ENCODE peak calls at places on chromosome 17, in six cellular contexts. J is T-cell, O is pancreas, G is A549, D is lung, E is sciatic nerve. H is an unnamed sample.

GRCh38 chr17:50109207-50109606 is 14.1 kb downstream of the PDK2 start:
- ATAC-seq in G (no peak), D (no peak), O (no peak), J (no peak), E (no peak), H (no peak)

GRCh38 chr17:66221755-66222530 is 7.3 kb downstream of the APOH start:
- ATAC-seq in E (no peak), D (no peak), G (no peak), J (no peak), O (no peak), H (no peak)

GRCh38 chr17:80159984-80160383 is 9.8 kb upstream of the CARD14 start:
- ATAC-seq in O (no peak), G (peak; percentile 41), J (no peak), D (no peak), E (peak; percentile 51), H (no peak)

GRCh38 chr17:63476494-63476856 is 386 bp upstream of the ACE start:
- ATAC-seq in E (no peak), J (peak; percentile 25), O (peak; percentile 11), D (peak; percentile 14), G (peak; percentile 4), H (peak; percentile 32)

GRCh38 chr17:49074851-49075540 is 57.6 kb upstream of the B4GALNT2 start:
- ATAC-seq in O (no peak), E (no peak), G (no peak), J (no peak), D (no peak), H (no peak)

GRCh38 chr17:12509836-12510235 is 155.9 kb upstream of the MYOCD start:
- ATAC-seq in O (no peak), E (no peak), J (no peak), G (peak; percentile 59), D (no peak), H (no peak)

GRCh38 chr17:78204387-78205123 is 9.5 kb upstream of the BIRC5 start:
- ATAC-seq in J (no peak), G (peak; percentile 35), D (no peak), O (no peak), E (no peak), H (no peak)

GRCh38 chr17:40399185-40399584 is 18.5 kb downstream of the TOP2A start:
- ATAC-seq in G (peak; percentile 91), O (peak; percentile 65), D (no peak), E (peak; percentile 65), J (peak; percentile 29), H (peak; percentile 87)

GRCh38 chr17:80937501-80938356 is 53.9 kb upstream of the CHMP6 start:
- ATAC-seq in E (peak; percentile 27), G (peak; percentile 20), D (no peak), O (no peak), J (peak; percentile 11), H (no peak)

GRCh38 chr17:4536259-4536741 is 18.9 kb downstream of the MYBBP1A start:
- ATAC-seq in J (no peak), D (peak; percentile 1), O (peak; percentile 1), G (no peak), E (peak; percentile 34), H (no peak)

GRCh38 chr17:3659541-3660111 is 8.8 kb downstream of the TAX1BP3 start:
- ATAC-seq in E (peak; percentile 87), J (no peak), G (peak; percentile 68), O (peak; percentile 66), D (peak; percentile 63), H (peak; percentile 78)

GRCh38 chr17:43431741-43432523 is 33.1 kb downstream of the ARL4D start:
- ATAC-seq in D (peak; percentile 34), E (peak; percentile 83), O (peak; percentile 52), G (peak; percentile 14), J (no peak), H (no peak)

GRCh38 chr17:48522031-48522593 is 8.7 kb downstream of the HOXB1 start:
- ATAC-seq in E (peak; percentile 15), G (peak; percentile 94), D (no peak), J (no peak), O (peak; percentile 16), H (no peak)

GRCh38 chr17:57909548-57909947 is 45.7 kb downstream of the CUEDC1 start:
- ATAC-seq in D (no peak), J (no peak), O (no peak), G (peak; percentile 13), E (no peak), H (no peak)

GRCh38 chr17:80931421-80932265 is 60.0 kb upstream of the CHMP6 start:
- ATAC-seq in J (no peak), O (no peak), G (no peak), D (no peak), E (no peak), H (peak; percentile 61)

GRCh38 chr17:42027540-42027889 is 7.6 kb downstream of the NKIRAS2 start:
- ATAC-seq in G (no peak), E (no peak), J (no peak), D (no peak), O (no peak), H (no peak)

GRCh38 chr17:6269474-6269873 is 165.4 kb downstream of the AIPL1 start:
- ATAC-seq in E (no peak), G (peak; percentile 52), D (no peak), J (no peak), O (no peak), H (peak; percentile 47)

GRCh38 chr17:77952368-77952767 is 6.1 kb upstream of the TNRC6C start:
- ATAC-seq in J (no peak), G (no peak), E (no peak), O (no peak), D (no peak), H (no peak)

GRCh38 chr17:3894927-3895343 is 2.1 kb upstream of the CAMKK1 start:
- ATAC-seq in G (no peak), J (no peak), O (peak; percentile 26), E (no peak), D (no peak), H (no peak)

GRCh38 chr17:57138030-57138911 is 53.2 kb downstream of the AKAP1 start:
- ATAC-seq in G (peak; percentile 64), O (no peak), D (no peak), J (no peak), E (no peak), H (peak; percentile 20)

GRCh38 chr17:39543176-39543575 is 64.5 kb downstream of the NEUROD2 start:
- ATAC-seq in J (no peak), E (no peak), O (no peak), G (no peak), D (no peak), H (no peak)

H was measured in SK-N-SH treated with all-trans-retinoic acid at 6 μM for 48 hours.